ENCODE peak calls at places on chromosomes 2 and 18, in eight cellular contexts. S is T-helper 9 cell; K is stomach; P is NCI-H2227 treated with DMSO at 0.1 percent for 48 hours; H is cardiac fibroblast; M is COR-L47; N is activated CD4-positive, alpha-beta T cell treated with anti-CD3 and anti-CD28 coated beads, Interleukin-2, amount 50 U/mL, for 4 hours; Y is Kasumi-1. O is an unnamed sample.
A peak's percentile ranks its signal among the peaks of the same experiment; 100 is the strongest.

GRCh38 chr2:121478996-121479735 is 51.5 kb upstream of the RNU4ATAC start:
- DNase-seq in Y (no peak), M (no peak), N (no peak), K (no peak), P (no peak), S (no peak), H (no peak), O (no peak)

GRCh38 chr18:75351409-75351808 is 76.1 kb downstream of the SMIM21 start:
- DNase-seq in N (no peak), P (no peak), M (no peak), H (no peak), Y (no peak), S (no peak), K (no peak), O (no peak)

GRCh38 chr2:237048595-237048994 is 37.1 kb upstream of the COPS8 start:
- DNase-seq in H (no peak), S (no peak), M (no peak), K (no peak), P (no peak), Y (no peak), N (no peak), O (no peak)

GRCh38 chr2:233359823-233360222 is 5.5 kb downstream of the DGKD start:
- DNase-seq in S (no peak), P (no peak), M (no peak), N (no peak), H (no peak), Y (no peak), K (no peak), O (no peak)

GRCh38 chr18:76657428-76657827 is 162.4 kb upstream of the ZNF516 start:
- DNase-seq in H (no peak), K (no peak), Y (peak; percentile 25), S (no peak), M (no peak), N (no peak), P (no peak), O (no peak)

GRCh38 chr2:171889333-171889732 is 4.7 kb downstream of the SLC25A12 start:
- DNase-seq in S (no peak), P (no peak), M (no peak), Y (no peak), N (no peak), H (no peak), K (no peak), O (no peak)

GRCh38 chr2:102060047-102060446 is 68.3 kb downstream of the IL1R2 start:
- DNase-seq in P (no peak), K (no peak), S (no peak), Y (no peak), N (no peak), M (no peak), H (no peak), O (no peak)

GRCh38 chr2:239380831-239381708 is 19.8 kb downstream of the HDAC4 start:
- DNase-seq in N (peak; percentile 70), S (peak; percentile 55), P (no peak), M (no peak), H (no peak), Y (no peak), K (no peak), O (no peak)

GRCh38 chr2:182444170-182444569 is 17.3 kb upstream of the PDE1A start:
- DNase-seq in S (no peak), K (no peak), M (no peak), P (no peak), N (no peak), H (no peak), Y (no peak), O (no peak)

GRCh38 chr2:213066445-213066746 is 85.0 kb downstream of the IKZF2 start:
- DNase-seq in P (no peak), N (no peak), M (no peak), Y (no peak), K (no peak), S (no peak), H (no peak), O (no peak)

GRCh38 chr2:47198985-47199451 is 43.9 kb upstream of the STPG4 start:
- DNase-seq in S (no peak), M (no peak), Y (no peak), P (no peak), N (no peak), K (no peak), H (peak; percentile 95), O (peak; percentile 84)

GRCh38 chr18:80033181-80034067 is 810 bp upstream of the RBFA start:
- DNase-seq in K (no peak), Y (no peak), S (peak; percentile 59), P (peak; percentile 4), H (peak; percentile 46), N (peak; percentile 87), M (no peak), O (no peak)

GRCh38 chr2:26696352-26696816 is 3.9 kb downstream of the KCNK3 start:
- DNase-seq in H (peak; percentile 86), M (no peak), K (peak; percentile 31), S (no peak), Y (peak; percentile 5), P (no peak), N (no peak), O (peak; percentile 94)

GRCh38 chr2:12587729-12588522 is 128.8 kb upstream of the TRIB2 start:
- DNase-seq in Y (peak; percentile 61), K (no peak), H (peak; percentile 94), S (no peak), M (no peak), P (no peak), N (no peak), O (peak; percentile 97)

GRCh38 chr18:8765692-8766463 is 60.5 kb downstream of the MTCL1 start:
- DNase-seq in P (peak; percentile 72), K (no peak), H (no peak), Y (no peak), N (no peak), S (no peak), M (no peak), O (no peak)

GRCh38 chr2:69993708-69994107 is 32.3 kb upstream of the ASPRV1 start:
- DNase-seq in S (no peak), K (no peak), Y (no peak), H (no peak), P (no peak), M (no peak), N (no peak), O (no peak)

GRCh38 chr2:79090678-79091077 is 2.9 kb upstream of the REG1B start:
- DNase-seq in P (no peak), K (no peak), Y (no peak), S (no peak), N (no peak), M (no peak), H (no peak), O (no peak)

GRCh38 chr2:29765711-29766110 is 155.7 kb downstream of the ALK start:
- DNase-seq in M (no peak), S (no peak), Y (no peak), N (no peak), P (no peak), K (no peak), H (no peak), O (no peak)

GRCh38 chr2:199315299-199316179 is 142.2 kb downstream of the SATB2 start:
- DNase-seq in H (peak; percentile 60), Y (peak; percentile 59), S (no peak), K (no peak), P (no peak), M (no peak), N (no peak), O (no peak)

GRCh38 chr2:179771791-179772190 is 89.6 kb downstream of the ZNF385B start:
- DNase-seq in N (no peak), Y (no peak), S (no peak), M (no peak), P (no peak), K (no peak), H (no peak), O (no peak)

GRCh38 chr2:121735520-121736074 is 1.1 kb downstream of the NIFK start:
- DNase-seq in S (no peak), Y (peak; percentile 52), N (no peak), K (no peak), M (no peak), H (peak; percentile 32), P (peak; percentile 13), O (no peak)